ENCODE peak calls at places on chromosomes 3 and 15, in four cellular contexts. One of them, this sample, is unnamed.

GRCh38 chr3:197031315-197032285 is 2.0 kb upstream of the MELTF start:
- DNase-seq in K562: peak; percentile 93
- DNase-seq in HCT116: peak; percentile 99
- DNase-seq in HepG2: peak; percentile 96
- DNase-seq in this sample: peak; percentile 82

GRCh38 chr3:75294124-75294523 is 370.0 kb upstream of the FRG2C start:
- DNase-seq in K562: peak; percentile 6
- DNase-seq in HCT116: no peak
- DNase-seq in HepG2: peak; percentile 2
- DNase-seq in this sample: no peak

GRCh38 chr15:41474436-41474835 is 19.2 kb upstream of the ITPKA start:
- DNase-seq in K562: no peak
- DNase-seq in HCT116: no peak
- DNase-seq in HepG2: no peak
- DNase-seq in this sample: no peak

GRCh38 chr3:80586338-80586737 is 818.5 kb upstream of the ROBO1 start:
- DNase-seq in K562: no peak
- DNase-seq in HCT116: no peak
- DNase-seq in HepG2: no peak
- DNase-seq in this sample: no peak

GRCh38 chr3:161599702-161600101 is 103.1 kb downstream of the OTOL1 start:
- DNase-seq in K562: no peak
- DNase-seq in HCT116: no peak
- DNase-seq in HepG2: no peak
- DNase-seq in this sample: no peak

GRCh38 chr15:36110659-36110993 is 468.8 kb upstream of the CDIN1 start:
- DNase-seq in K562: no peak
- DNase-seq in HCT116: no peak
- DNase-seq in HepG2: no peak
- DNase-seq in this sample: no peak

GRCh38 chr15:49137861-49138260 is 17.5 kb downstream of the COPS2 start:
- DNase-seq in K562: no peak
- DNase-seq in HCT116: no peak
- DNase-seq in HepG2: no peak
- DNase-seq in this sample: no peak

GRCh38 chr3:11592460-11593298 is 51.0 kb downstream of the VGLL4 start:
- DNase-seq in K562: no peak
- DNase-seq in HCT116: no peak
- DNase-seq in HepG2: no peak
- DNase-seq in this sample: no peak

GRCh38 chr3:123424321-123424998 is 24.4 kb downstream of the ADCY5 start:
- DNase-seq in K562: no peak
- DNase-seq in HCT116: no peak
- DNase-seq in HepG2: no peak
- DNase-seq in this sample: no peak

GRCh38 chr3:105561875-105562274 is 195.2 kb downstream of the ALCAM start:
- DNase-seq in K562: no peak
- DNase-seq in HCT116: no peak
- DNase-seq in HepG2: no peak
- DNase-seq in this sample: no peak

GRCh38 chr15:63028442-63029110 is 14.0 kb upstream of the TPM1 start:
- DNase-seq in K562: no peak
- DNase-seq in HCT116: no peak
- DNase-seq in HepG2: no peak
- DNase-seq in this sample: no peak

GRCh38 chr15:71295242-71296031 is 180.2 kb downstream of the THSD4 start:
- DNase-seq in K562: no peak
- DNase-seq in HCT116: peak; percentile 100
- DNase-seq in HepG2: peak; percentile 12
- DNase-seq in this sample: peak; percentile 99

GRCh38 chr3:5087209-5087608 is 34.9 kb upstream of the ARL8B start:
- DNase-seq in K562: no peak
- DNase-seq in HCT116: no peak
- DNase-seq in HepG2: no peak
- DNase-seq in this sample: no peak
- H3K4me1 ChIP-seq in K562: peaks cover 22% of the 10 kb centered on the region
- H3K4me1 ChIP-seq in HCT116: no peaks in the 10 kb centered on the region
- H3K4me1 ChIP-seq in HepG2: peaks cover 14% of the 10 kb centered on the region
- H3K4me1 ChIP-seq in this sample: no peaks in the 10 kb centered on the region

DNA sequence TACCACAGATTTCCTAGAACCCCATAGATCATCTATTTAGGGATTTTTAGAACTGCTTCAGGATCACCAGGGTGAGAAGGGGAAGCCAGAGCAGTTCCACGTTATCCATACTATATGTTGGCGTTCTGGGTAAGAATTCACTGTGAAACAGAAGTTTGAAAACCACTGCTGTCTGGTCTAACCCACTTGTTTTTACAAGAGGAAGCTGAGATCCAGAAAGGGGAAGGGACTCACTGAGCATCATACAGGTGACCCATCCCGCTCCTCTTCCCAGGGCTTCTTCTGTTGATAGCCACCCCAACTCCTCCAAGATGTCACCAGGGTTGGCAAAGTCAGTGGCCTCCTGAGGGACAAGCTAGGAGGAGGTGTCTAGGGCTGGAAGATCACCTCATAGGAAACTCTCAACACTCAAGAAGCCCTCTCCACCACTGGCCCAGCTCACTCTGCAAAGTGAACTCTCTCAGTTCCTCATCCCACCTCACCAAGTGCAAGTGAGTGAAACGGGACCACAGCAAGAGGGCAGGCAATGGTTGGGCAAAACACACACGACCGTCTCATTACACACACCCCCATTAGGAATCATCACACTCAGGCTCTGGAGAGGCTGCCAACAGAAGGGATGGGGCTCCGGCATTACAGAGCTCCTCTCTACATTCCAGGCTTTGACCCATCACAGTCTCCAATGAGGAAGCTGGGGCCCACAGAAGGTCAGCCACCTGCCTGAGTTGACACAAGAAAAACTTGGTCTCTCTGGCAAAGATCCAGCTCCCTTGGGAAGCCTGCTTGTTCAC is 1.8 kb downstream of the DAPK2 start:
- DNase-seq in K562: peak; percentile 24
- DNase-seq in HCT116: no peak
- DNase-seq in HepG2: no peak
- DNase-seq in this sample: no peak
- TF ChIP-seq TCF7L2 in K562: no peak
- TF ChIP-seq TCF7L2 in HCT116: no peak
- TF ChIP-seq TCF7L2 in HepG2: no peak
- TF ChIP-seq TCF7L2 in this sample: no peak

GRCh38 chr15:39554746-39555387 is 26.0 kb upstream of the THBS1 start:
- DNase-seq in K562: no peak
- DNase-seq in HCT116: no peak
- DNase-seq in HepG2: no peak
- DNase-seq in this sample: no peak

GRCh38 chr15:39556461-39556860 is 24.4 kb upstream of the THBS1 start:
- DNase-seq in K562: no peak
- DNase-seq in HCT116: no peak
- DNase-seq in HepG2: no peak
- DNase-seq in this sample: no peak

GRCh38 chr15:39558421-39558820 is 22.5 kb upstream of the THBS1 start:
- DNase-seq in K562: no peak
- DNase-seq in HCT116: no peak
- DNase-seq in HepG2: no peak
- DNase-seq in this sample: no peak

GRCh38 chr15:39553947-39554731 is 26.7 kb upstream of the THBS1 start:
- DNase-seq in K562: no peak
- DNase-seq in HCT116: no peak
- DNase-seq in HepG2: no peak
- DNase-seq in this sample: no peak

GRCh38 chr15:39555885-39556284 is 25.0 kb upstream of the THBS1 start:
- DNase-seq in K562: no peak
- DNase-seq in HCT116: no peak
- DNase-seq in HepG2: no peak
- DNase-seq in this sample: no peak
- H3K4me1 ChIP-seq in K562: no peaks in the 10 kb centered on the region
- H3K4me1 ChIP-seq in HCT116: no peaks in the 10 kb centered on the region
- H3K4me1 ChIP-seq in HepG2: no peaks in the 10 kb centered on the region
- H3K4me1 ChIP-seq in this sample: no peaks in the 10 kb centered on the region

GRCh38 chr15:70200511-70200991 is 102.8 kb upstream of the TLE3 start:
- DNase-seq in K562: peak; percentile 23
- DNase-seq in HCT116: no peak
- DNase-seq in HepG2: no peak
- DNase-seq in this sample: no peak
- TF ChIP-seq TCF7L2 in K562: no peak
- TF ChIP-seq TCF7L2 in HCT116: no peak
- TF ChIP-seq TCF7L2 in HepG2: no peak
- TF ChIP-seq TCF7L2 in this sample: no peak

DNA sequence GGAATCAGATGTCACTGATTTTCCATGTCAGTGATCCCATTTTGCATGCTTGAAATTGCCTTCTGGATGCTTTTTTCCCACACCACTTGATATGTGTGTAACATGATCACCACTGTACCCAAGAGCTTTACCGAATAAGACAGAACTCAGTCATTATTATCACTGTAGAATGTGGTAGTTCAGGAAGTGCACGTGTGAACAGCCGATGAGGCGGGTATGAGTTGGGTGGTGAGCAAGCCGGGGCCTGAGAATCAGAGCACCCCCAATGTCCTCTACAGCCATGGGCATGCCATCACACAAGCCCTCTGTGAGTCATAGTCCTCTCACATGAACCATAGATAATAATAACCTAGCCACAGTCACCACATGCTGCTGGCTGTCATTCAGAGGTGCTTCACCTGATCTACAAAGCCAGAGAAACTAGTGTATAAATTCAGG is 470.8 kb downstream of the SOX2 start:
- DNase-seq in K562: no peak
- DNase-seq in HCT116: peak; percentile 22
- DNase-seq in HepG2: peak; percentile 7
- DNase-seq in this sample: no peak
- H3K4me1 ChIP-seq in K562: no peaks in the 10 kb centered on the region
- H3K4me1 ChIP-seq in HCT116: peaks cover 14% of the 10 kb centered on the region
- H3K4me1 ChIP-seq in HepG2: peaks cover 7% of the 10 kb centered on the region
- H3K4me1 ChIP-seq in this sample: no peaks in the 10 kb centered on the region

DNA sequence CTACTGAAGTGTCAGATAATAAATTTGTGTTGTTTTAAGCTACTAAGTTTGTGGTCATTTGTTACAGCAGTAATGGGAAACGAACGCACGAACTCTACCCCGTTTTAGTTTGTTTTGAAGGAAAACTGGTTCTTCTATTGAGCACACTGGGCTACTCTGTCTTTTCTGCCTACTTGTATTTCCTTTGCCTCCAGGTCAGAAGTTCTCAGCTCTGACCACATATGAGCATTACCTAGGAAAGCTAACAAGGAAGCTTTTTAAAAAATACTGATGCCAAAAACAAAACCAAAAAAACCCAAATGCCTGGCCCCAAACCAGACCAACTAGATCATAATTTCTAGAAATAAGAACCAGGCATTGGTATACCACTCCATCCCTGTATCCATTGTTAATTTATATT is 156.6 kb upstream of the TNIK start:
- DNase-seq in K562: no peak
- DNase-seq in HCT116: no peak
- DNase-seq in HepG2: no peak
- DNase-seq in this sample: no peak
- TF ChIP-seq TCF7L2 in K562: no peak
- TF ChIP-seq TCF7L2 in HCT116: no peak
- TF ChIP-seq TCF7L2 in HepG2: no peak
- TF ChIP-seq TCF7L2 in this sample: no peak

GRCh38 chr3:150370129-150370602 is 37.9 kb upstream of the TSC22D2 start:
- DNase-seq in K562: peak; percentile 63
- DNase-seq in HCT116: peak; percentile 92
- DNase-seq in HepG2: peak; percentile 24
- DNase-seq in this sample: peak; percentile 99
- H3K4me1 ChIP-seq in K562: no peaks in the 10 kb centered on the region
- H3K4me1 ChIP-seq in HCT116: peaks cover 43% of the 10 kb centered on the region
- H3K4me1 ChIP-seq in HepG2: peaks cover 17% of the 10 kb centered on the region
- H3K4me1 ChIP-seq in this sample: peaks cover 52% of the 10 kb centered on the region

GRCh38 chr3:174233511-174233910 is 625.6 kb upstream of the NAALADL2 start:
- DNase-seq in K562: no peak
- DNase-seq in HCT116: no peak
- DNase-seq in HepG2: no peak
- DNase-seq in this sample: no peak
- TF ChIP-seq TCF7L2 in K562: no peak
- TF ChIP-seq TCF7L2 in HCT116: no peak
- TF ChIP-seq TCF7L2 in HepG2: no peak
- TF ChIP-seq TCF7L2 in this sample: no peak

GRCh38 chr15:100334015-100334414 is 7.8 kb downstream of the ADAMTS17 start:
- DNase-seq in K562: no peak
- DNase-seq in HCT116: no peak
- DNase-seq in HepG2: no peak
- DNase-seq in this sample: no peak

GRCh38 chr15:100332721-100333120 is 9.1 kb downstream of the ADAMTS17 start:
- DNase-seq in K562: no peak
- DNase-seq in HCT116: no peak
- DNase-seq in HepG2: no peak
- DNase-seq in this sample: no peak

GRCh38 chr15:100332231-100332630 is 9.5 kb downstream of the ADAMTS17 start:
- DNase-seq in K562: no peak
- DNase-seq in HCT116: no peak
- DNase-seq in HepG2: no peak
- DNase-seq in this sample: no peak

GRCh38 chr15:100334456-100334855 is 7.3 kb downstream of the ADAMTS17 start:
- DNase-seq in K562: no peak
- DNase-seq in HCT116: no peak
- DNase-seq in HepG2: no peak
- DNase-seq in this sample: no peak

DNA sequence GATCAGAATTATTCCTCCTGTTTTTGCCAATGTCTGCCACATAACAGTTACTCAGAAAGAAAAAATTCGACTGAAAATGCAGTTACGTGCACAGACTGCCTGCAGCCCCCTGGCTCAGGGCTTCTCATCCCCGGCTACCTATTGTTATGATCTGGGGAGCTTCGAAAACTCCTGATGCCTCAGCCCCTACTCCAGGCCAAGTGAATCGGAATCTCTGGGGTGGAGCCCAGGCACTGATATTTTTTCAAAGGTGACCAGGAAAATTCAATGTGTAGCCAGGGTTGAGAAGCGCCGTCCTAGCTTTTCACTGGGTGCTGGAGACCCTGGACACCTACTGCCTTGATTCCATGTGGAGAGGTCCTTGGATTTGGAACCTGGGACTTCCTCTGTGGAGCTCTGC is 8.5 kb downstream of the ADAMTS17 start:
- DNase-seq in K562: no peak
- DNase-seq in HCT116: no peak
- DNase-seq in HepG2: no peak
- DNase-seq in this sample: no peak
- H3K4me1 ChIP-seq in K562: peaks cover 3% of the 10 kb centered on the region
- H3K4me1 ChIP-seq in HCT116: no peaks in the 10 kb centered on the region
- H3K4me1 ChIP-seq in HepG2: no peaks in the 10 kb centered on the region
- H3K4me1 ChIP-seq in this sample: no peaks in the 10 kb centered on the region

DNA sequence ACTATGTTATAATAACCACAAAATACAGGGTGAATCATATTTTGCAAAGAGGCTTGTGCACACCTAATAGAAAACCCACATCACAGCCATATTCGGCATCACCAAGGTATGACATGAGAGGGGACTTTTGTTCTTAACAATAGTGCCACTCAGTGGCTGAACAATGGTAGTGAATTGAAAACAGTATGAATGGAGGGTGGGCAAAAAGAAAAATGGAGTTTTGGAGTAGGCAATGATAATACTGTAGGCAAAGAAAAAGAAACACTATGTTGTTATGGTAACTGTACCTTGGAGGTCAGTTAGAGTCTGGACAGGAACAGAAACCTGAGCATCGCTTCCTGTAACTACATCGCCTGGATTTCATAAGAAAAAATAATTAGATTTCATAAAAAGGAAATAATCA is 348.6 kb downstream of the PLCL2 start:
- DNase-seq in K562: peak; percentile 67
- DNase-seq in HCT116: peak; percentile 52
- DNase-seq in HepG2: peak; percentile 66
- DNase-seq in this sample: peak; percentile 24
- TF ChIP-seq TCF7L2 in K562: no peak
- TF ChIP-seq TCF7L2 in HCT116: no peak
- TF ChIP-seq TCF7L2 in HepG2: no peak
- TF ChIP-seq TCF7L2 in this sample: no peak

This sample was measured in Panc1.